ENCODE peak calls at places on chromosomes 12 and 14, in five cellular contexts. B is colonic mucosa, L is HCT116, D is lower lobe of right lung, U is PC-3. O is an unnamed sample. For H3K4me1, the result is how much of the 10 kb centered on the place peaks cover.

GRCh38 chr12:18411453-18411852 is 150.1 kb downstream of the PIK3C2G start:
- DNase-seq in B (no peak), L (no peak), D (no peak), U (no peak), O (no peak)

GRCh38 chr12:117470804-117471203 is 109.4 kb upstream of the NOS1 start:
- DNase-seq in B (no peak), L (no peak), D (no peak), U (peak), O (no peak)

GRCh38 chr12:94955193-94955592 is 48.3 kb downstream of the NDUFA12 start:
- DNase-seq in B (no peak), L (no peak), D (no peak), U (no peak), O (no peak)

GRCh38 chr12:40224439-40225291 is at the start of gene LRRK2:
- DNase-seq in B (peak), L (no peak), D (peak), U (no peak), O (peak)

GRCh38 chr12:101455685-101456084 is 19.5 kb upstream of the SPIC start:
- DNase-seq in B (no peak), L (no peak), D (no peak), U (no peak), O (no peak)

GRCh38 chr12:48936379-48936979 is 11.2 kb upstream of the FKBP11 start:
- DNase-seq in B (peak), L (peak), D (peak), U (peak), O (peak)

GRCh38 chr14:60396718-60397343 is 89.0 kb downstream of the C14orf39 start:
- DNase-seq in B (no peak), L (no peak), D (no peak), U (peak), O (no peak)

GRCh38 chr12:92074889-92075288 is 70.8 kb downstream of the BTG1 start:
- DNase-seq in B (no peak), L (no peak), D (no peak), U (no peak), O (no peak)

GRCh38 chr12:27252934-27253333 is 8.8 kb downstream of the STK38L start:
- DNase-seq in B (no peak), L (no peak), D (no peak), U (no peak), O (no peak)

GRCh38 chr12:66620026-66620425 is 58.9 kb downstream of the GRIP1 start:
- DNase-seq in B (no peak), L (no peak), D (no peak), U (peak), O (no peak)

GRCh38 chr12:112121780-112122565 is 3.4 kb upstream of the TRAFD1 start:
- DNase-seq in B (peak), L (peak), D (peak), U (peak), O (peak)

GRCh38 chr14:24312736-24313507 is 1.6 kb downstream of the LTB4R start:
- DNase-seq in B (no peak), L (no peak), D (peak), U (no peak), O (no peak)

GRCh38 chr14:41167040-41167439 is 439.6 kb upstream of the LRFN5 start:
- DNase-seq in B (no peak), L (no peak), D (no peak), U (no peak), O (no peak)

GRCh38 chr14:20658246-20658645 is 16.8 kb upstream of the OR6S1 start:
- DNase-seq in B (no peak), L (no peak), D (no peak), U (no peak), O (peak)

GRCh38 chr12:47905313-47905730 is 528 bp upstream of the VDR start:
- DNase-seq in B (peak), L (no peak), D (peak), U (peak), O (no peak)

GRCh38 chr12:47902131-47902639 is 2.6 kb downstream of the VDR start:
- DNase-seq in B (no peak), L (no peak), D (no peak), U (no peak), O (no peak)

GRCh38 chr12:47903151-47903611 is 1.6 kb downstream of the VDR start:
- DNase-seq in B (peak), L (no peak), D (peak), U (peak), O (no peak)

GRCh38 chr12:47904647-47905312 is at the start of gene VDR:
- DNase-seq in B (peak), L (peak), D (peak), U (peak), O (peak)

DNA sequence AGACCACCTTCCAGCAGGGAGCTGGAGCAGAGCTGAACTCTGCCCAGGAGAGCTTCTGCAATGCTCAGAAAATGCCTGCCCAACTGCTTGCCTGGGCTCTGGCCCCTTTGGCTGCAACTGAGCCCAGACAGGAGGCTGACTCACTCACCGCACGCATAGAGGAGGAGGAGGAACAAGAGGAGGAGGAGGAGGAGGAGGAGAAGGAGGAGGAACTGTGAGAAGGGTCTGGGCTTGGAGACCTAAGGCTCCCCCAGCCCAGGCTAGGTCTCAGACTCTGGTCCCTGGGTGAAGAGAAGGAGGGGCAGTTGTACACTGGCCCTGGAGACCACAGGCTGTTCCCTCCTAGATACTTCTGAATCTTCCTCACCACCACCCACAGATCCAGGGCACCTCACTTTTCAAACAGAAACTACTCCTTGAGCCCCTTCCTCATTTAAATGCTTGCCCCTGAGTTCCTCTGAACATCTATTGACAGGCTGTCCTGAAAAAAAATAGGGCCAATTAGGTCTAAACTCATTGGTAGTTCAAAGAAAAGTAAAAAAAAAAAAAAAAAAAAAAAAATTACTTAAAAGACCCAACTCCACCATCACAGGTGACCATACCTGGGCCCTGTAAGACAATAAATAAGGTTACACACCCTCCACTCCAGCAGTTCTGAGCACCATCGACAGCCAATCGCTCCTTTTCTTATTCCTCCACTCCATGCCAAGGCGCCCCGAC is 707 bp downstream of the VDR start:
- DNase-seq in B (peak), L (peak), D (peak), U (peak), O (peak)
- H3K4me1 ChIP-seq in B (under half), L (half or more), D (half or more), U (under half), O (under half)

GRCh38 chr12:65188179-65188709 is 18.9 kb downstream of the LEMD3 start:
- DNase-seq in B (no peak), L (no peak), D (no peak), U (no peak), O (no peak)

GRCh38 chr12:65182012-65182739 is 12.8 kb downstream of the LEMD3 start:
- DNase-seq in B (no peak), L (no peak), D (no peak), U (no peak), O (no peak)

GRCh38 chr12:65187665-65188064 is 18.3 kb downstream of the LEMD3 start:
- DNase-seq in B (no peak), L (no peak), D (no peak), U (no peak), O (no peak)

GRCh38 chr12:65184858-65185229 is 15.5 kb downstream of the LEMD3 start:
- DNase-seq in B (no peak), L (no peak), D (no peak), U (no peak), O (no peak)

GRCh38 chr12:65184176-65184857 is 14.9 kb downstream of the LEMD3 start:
- DNase-seq in B (no peak), L (no peak), D (no peak), U (no peak), O (no peak)
- H3K4me1 ChIP-seq in B (under half), L (under half), D (under half), U (under half), O (under half)

GRCh38 chr12:88539893-88540292 is 40.4 kb downstream of the KITLG start:
- DNase-seq in B (no peak), L (no peak), D (no peak), U (no peak), O (no peak)

GRCh38 chr12:88538697-88539096 is 41.6 kb downstream of the KITLG start:
- DNase-seq in B (no peak), L (no peak), D (no peak), U (no peak), O (no peak)

GRCh38 chr12:88538250-88538649 is 42.0 kb downstream of the KITLG start:
- DNase-seq in B (no peak), L (no peak), D (no peak), U (no peak), O (no peak)
- H3K4me1 ChIP-seq in B (under half), L (under half), D (under half), U (under half), O (under half)

DNA sequence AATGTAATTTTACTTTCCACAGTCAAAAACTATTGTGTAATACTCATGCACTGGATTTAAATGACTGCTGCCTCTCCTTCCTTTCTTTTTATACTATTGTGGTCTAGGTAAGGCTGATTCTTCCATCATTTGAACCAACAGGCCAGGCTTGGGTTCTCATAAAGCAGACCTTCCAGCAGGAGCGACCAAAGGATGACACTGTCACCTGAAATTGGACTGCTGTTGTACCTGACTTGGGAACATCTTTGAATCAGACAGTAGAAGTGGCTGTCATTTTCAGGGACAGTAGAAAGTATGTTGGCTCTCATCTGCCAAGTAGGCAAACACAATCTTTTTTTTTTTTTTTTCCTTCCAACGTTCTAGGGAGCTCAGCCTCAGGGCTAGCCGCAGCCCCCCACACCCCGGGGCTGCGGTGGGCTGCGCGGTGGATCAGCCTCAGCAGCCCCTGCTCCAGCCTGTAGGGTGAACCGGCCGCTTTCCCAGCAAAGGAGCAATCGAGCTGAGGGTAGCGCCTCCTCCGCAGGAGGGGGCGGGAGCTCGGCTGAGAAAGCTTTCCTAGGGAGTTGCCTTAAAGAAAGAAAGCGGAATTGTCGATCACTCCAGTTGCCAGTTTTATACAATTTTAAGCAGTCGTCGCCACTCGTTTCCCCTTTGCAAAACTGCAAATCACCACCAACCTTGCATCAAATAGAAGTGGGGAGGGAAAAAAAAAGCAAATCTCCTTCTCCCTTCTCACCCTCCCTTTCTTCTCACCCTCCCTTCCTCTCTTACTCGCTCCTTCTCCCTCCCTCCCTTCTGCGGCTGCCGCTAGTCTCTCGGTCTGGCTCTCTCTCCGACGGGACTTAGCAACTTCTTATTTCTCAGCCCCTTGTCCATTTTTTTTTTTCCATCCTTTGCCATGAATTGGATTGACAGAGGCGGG is at the start of gene PDE3A:
- DNase-seq in B (peak), L (peak), D (peak), U (peak), O (peak)
- H3K4me1 ChIP-seq in B (under half), L (under half), D (under half), U (under half), O (under half)

DNA sequence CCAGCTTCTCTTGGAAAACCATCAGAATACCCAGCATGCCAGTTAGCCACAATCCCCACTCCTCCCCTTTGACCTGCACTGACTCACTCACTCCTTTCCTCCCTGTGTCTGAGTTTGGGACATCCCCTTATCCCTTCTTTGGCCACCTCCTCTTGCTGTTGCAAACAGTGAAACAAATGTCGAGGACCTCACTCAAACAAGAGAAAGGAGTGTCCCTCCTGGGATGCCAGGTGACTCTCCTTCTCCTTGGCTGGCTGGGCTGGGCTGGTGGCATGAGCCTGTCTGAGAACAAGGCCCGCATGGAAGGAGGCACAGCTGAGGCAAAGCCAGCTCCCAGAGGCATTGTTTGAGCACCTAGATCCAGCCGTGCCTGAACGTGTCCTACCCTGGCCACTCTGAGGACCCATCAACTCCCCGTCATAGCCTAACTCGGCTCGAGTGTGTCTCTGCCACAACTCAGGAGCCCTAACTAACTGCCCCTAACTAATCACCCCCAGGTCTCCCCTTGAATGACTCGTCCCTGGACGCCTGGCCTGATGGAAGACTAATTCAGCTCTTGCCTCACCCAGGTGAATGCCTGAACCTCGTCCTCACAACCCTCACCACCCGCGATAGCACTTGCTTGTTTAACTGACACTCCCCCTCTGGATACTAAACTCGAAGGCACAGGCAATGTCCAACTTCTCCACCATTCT is 43.0 kb downstream of the NCOR2 start:
- DNase-seq in B (no peak), L (no peak), D (no peak), U (peak), O (no peak)
- H3K4me1 ChIP-seq in B (under half), L (under half), D (half or more), U (under half), O (half or more)

GRCh38 chr12:114920828-114921579 is 237.0 kb upstream of the TBX3 start:
- DNase-seq in B (no peak), L (no peak), D (no peak), U (peak), O (no peak)
- H3K4me1 ChIP-seq in B (under half), L (under half), D (under half), U (half or more), O (under half)

DNA sequence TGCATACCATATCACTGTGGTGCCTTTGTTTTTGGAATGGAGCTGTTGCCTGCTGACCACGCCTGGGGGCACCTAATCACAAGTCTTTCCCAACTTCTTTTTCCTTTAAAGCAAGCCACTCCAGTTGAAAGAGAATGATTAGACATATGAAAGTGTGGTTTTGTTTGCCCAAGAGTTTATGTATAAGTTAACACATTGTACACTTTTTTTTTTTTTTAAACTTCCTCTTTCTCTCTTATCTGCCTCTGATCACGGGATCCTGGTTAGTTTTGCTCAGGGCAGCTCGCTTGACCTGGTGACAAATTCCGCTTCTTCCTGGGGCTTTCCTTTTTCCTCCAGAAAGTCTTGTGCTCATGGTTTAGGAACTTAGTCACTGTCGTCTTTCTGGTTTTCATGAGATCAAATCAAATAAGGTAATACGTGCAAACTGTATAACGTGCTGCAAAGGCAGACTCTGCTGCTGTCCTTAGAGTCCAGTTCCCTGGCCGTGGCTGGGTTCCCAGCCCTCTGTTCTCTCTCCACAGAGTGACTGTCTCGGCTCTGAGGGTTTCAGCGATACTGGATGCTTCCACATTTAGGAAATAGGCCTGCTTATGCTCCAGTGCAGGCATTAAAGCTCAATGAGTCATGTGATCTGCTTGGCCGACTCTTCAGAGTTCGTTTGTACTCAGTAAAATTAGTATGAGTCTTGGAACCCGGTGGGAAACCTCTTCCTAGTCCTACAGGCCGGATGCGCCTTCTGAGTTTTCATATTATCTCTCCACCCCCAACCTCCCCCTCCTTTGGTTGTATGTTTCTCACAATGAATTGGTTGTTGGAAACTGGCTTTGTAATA is 15.2 kb downstream of the RASSF3 start:
- DNase-seq in B (peak), L (peak), D (no peak), U (peak), O (no peak)
- H3K4me1 ChIP-seq in B (under half), L (under half), D (half or more), U (under half), O (half or more)

DNA sequence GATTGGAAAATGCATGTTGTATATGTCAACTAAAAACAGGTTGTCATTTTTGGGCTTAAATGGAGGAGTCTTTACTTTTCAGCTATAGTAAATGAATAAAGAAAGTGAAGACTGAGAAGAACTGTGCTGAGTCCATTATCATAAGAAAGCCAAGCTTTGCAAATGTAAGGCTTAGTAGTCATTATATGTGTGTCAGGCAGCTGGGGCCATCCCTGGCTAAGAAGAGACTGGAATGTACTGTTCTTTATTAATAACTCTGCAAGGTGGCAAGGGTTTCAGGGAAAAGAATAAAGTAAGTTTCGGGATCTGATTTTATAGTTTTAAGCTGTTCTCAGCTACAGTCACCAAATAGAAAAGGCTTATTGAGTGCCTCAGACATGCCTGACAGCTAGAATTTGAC is 48.7 kb downstream of the SRGAP1 start:
- DNase-seq in B (no peak), L (no peak), D (no peak), U (no peak), O (no peak)
- H3K4me1 ChIP-seq in B (under half), L (under half), D (under half), U (under half), O (under half)

GRCh38 chr14:30985796-30986195 is 39.7 kb upstream of the AP4S1 start:
- DNase-seq in B (no peak), L (no peak), D (no peak), U (no peak), O (no peak)

GRCh38 chr14:30982583-30982982 is 42.9 kb upstream of the AP4S1 start:
- DNase-seq in B (no peak), L (no peak), D (no peak), U (no peak), O (no peak)

GRCh38 chr14:30977752-30978151 is 47.7 kb upstream of the AP4S1 start:
- DNase-seq in B (no peak), L (no peak), D (no peak), U (no peak), O (no peak)

GRCh38 chr14:30983858-30984257 is 41.6 kb upstream of the AP4S1 start:
- DNase-seq in B (no peak), L (no peak), D (no peak), U (no peak), O (no peak)

DNA sequence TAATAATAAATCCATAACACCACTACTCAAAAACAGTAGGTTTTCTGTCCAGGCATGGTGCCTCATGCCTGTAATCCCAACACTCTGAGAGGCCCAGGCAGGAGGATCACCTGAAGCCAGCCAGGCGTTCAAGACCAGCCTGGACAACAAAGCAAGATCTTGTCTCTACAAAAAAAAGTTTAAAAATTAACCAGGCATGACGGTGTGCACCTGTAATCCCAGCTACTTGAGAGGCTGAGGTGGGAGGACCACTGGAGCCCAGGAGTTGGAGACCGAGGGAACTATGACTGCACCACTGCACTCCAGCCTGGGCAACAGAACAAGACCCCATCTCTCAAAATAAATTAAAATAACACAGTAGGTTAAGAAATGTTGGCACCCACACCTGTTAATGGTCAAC is 44.5 kb upstream of the AP4S1 start:
- DNase-seq in B (no peak), L (no peak), D (no peak), U (no peak), O (no peak)
- H3K4me1 ChIP-seq in B (under half), L (under half), D (under half), U (under half), O (under half)

O was measured in right atrium auricular region.